ENCODE peak calls at places on chromosomes 2 and 18, in ten cellular contexts. D, H, L, T, W, B, Q, I, V and E are unnamed samples.

GRCh38 chr2:2026252-2026831 is 282.0 kb upstream of the PXDN start:
- DNase-seq in D (no peak), H (no peak), L (no peak), T (no peak), W (no peak), B (no peak), Q (no peak), I (no peak), V (no peak), E (no peak)

GRCh38 chr2:61762292-61762691 is 91.6 kb downstream of the FAM161A start:
- DNase-seq in D (no peak), H (no peak), L (no peak), T (no peak), W (no peak), B (no peak), Q (no peak), I (no peak), V (no peak), E (no peak)

GRCh38 chr2:145874466-145874865 is 1354.5 kb upstream of the ZEB2 start:
- DNase-seq in D (no peak), H (peak; percentile 62), L (no peak), T (peak; percentile 25), W (no peak), B (no peak), Q (no peak), I (no peak), V (no peak), E (no peak)

GRCh38 chr2:27992787-27993747 is 102.5 kb downstream of the BABAM2 start:
- DNase-seq in D (no peak), H (peak; percentile 73), L (no peak), T (peak; percentile 38), W (no peak), B (no peak), Q (no peak), I (no peak), V (no peak), E (peak; percentile 61)

GRCh38 chr2:236928353-236929153 is 157.1 kb upstream of the COPS8 start:
- DNase-seq in D (no peak), H (no peak), L (no peak), T (no peak), W (no peak), B (no peak), Q (no peak), I (no peak), V (peak; percentile 50), E (no peak)

GRCh38 chr18:57859314-57859713 is 56.2 kb upstream of the ATP8B1 start:
- DNase-seq in D (no peak), H (peak; percentile 51), L (no peak), T (no peak), W (no peak), B (no peak), Q (no peak), I (no peak), V (no peak), E (peak; percentile 14)

GRCh38 chr2:217398860-217399259 is 539.0 kb upstream of the TNP1 start:
- DNase-seq in D (no peak), H (no peak), L (no peak), T (no peak), W (no peak), B (no peak), Q (no peak), I (peak; percentile 28), V (no peak), E (no peak)

GRCh38 chr2:149860276-149860921 is 272.8 kb upstream of the MMADHC start:
- DNase-seq in D (no peak), H (peak; percentile 96), L (no peak), T (peak; percentile 84), W (no peak), B (no peak), Q (no peak), I (no peak), V (no peak), E (no peak)

GRCh38 chr2:42614838-42615237 is 46.4 kb downstream of the MTA3 start:
- DNase-seq in D (no peak), H (no peak), L (no peak), T (no peak), W (no peak), B (no peak), Q (no peak), I (no peak), V (no peak), E (no peak)

GRCh38 chr18:25503567-25504081 is 151.7 kb upstream of the ZNF521 start:
- DNase-seq in D (no peak), H (peak; percentile 77), L (peak; percentile 13), T (peak; percentile 50), W (peak; percentile 74), B (peak; percentile 60), Q (no peak), I (no peak), V (peak; percentile 77), E (peak; percentile 67)

GRCh38 chr18:75810481-75810880 is 383.0 kb upstream of the SMIM21 start:
- DNase-seq in D (no peak), H (no peak), L (no peak), T (no peak), W (no peak), B (no peak), Q (no peak), I (no peak), V (no peak), E (no peak)

GRCh38 chr2:11583840-11584529 is 50.1 kb downstream of the GREB1 start:
- DNase-seq in D (peak; percentile 48), H (peak; percentile 95), L (peak; percentile 87), T (peak; percentile 95), W (no peak), B (peak; percentile 89), Q (peak; percentile 37), I (peak; percentile 75), V (peak; percentile 71), E (peak; percentile 43)

GRCh38 chr2:183950673-183951072 is 647.7 kb upstream of the ZNF804A start:
- DNase-seq in D (no peak), H (no peak), L (no peak), T (no peak), W (no peak), B (no peak), Q (no peak), I (no peak), V (no peak), E (no peak)